ENCODE peak calls at places on chromosomes 6 and 20, in seven cellular contexts. N is sigmoid colon, M is AG10803, U is A673, Q is fibroblast of the aortic adventitia, G is adrenal gland, Y is endothelial cell. L is an unnamed sample.

GRCh38 chr6:99521557-99522286 is 6.5 kb upstream of the USP45 start:
- DNase-seq in G (no peak), M (peak), N (peak), Y (no peak), U (peak), Q (peak), L (no peak)

GRCh38 chr6:83844170-83844569 is 9.0 kb upstream of the RIPPLY2 start:
- DNase-seq in N (no peak), Y (no peak), M (no peak), Q (no peak), U (no peak), G (no peak), L (no peak)

GRCh38 chr20:5722927-5723326 is 27.3 kb upstream of the SHLD1 start:
- DNase-seq in Q (no peak), U (no peak), N (no peak), M (no peak), Y (no peak), G (no peak), L (no peak)

GRCh38 chr6:45724511-45724910 is 291.1 kb downstream of the CLIC5 start:
- DNase-seq in Y (no peak), M (peak), G (peak), Q (peak), U (peak), N (no peak), L (no peak)

GRCh38 chr6:52966101-52966500 is 29.0 kb downstream of the GSTA4 start:
- DNase-seq in N (no peak), Q (no peak), G (no peak), Y (no peak), M (no peak), U (no peak), L (no peak)

GRCh38 chr6:153167026-153167891 is 36.2 kb upstream of the RGS17 start:
- DNase-seq in M (peak), Q (peak), U (peak), G (no peak), Y (no peak), N (no peak), L (no peak)

GRCh38 chr6:154229796-154230195 is 126.8 kb downstream of the IPCEF1 start:
- DNase-seq in Q (no peak), G (no peak), U (no peak), N (no peak), M (no peak), Y (no peak), L (no peak)

GRCh38 chr6:7631466-7631865 is 41.5 kb downstream of the SNRNP48 start:
- DNase-seq in Q (no peak), Y (no peak), U (no peak), N (no peak), M (no peak), G (no peak), L (no peak)

GRCh38 chr6:88459224-88459623 is 293.1 kb upstream of the CNR1 start:
- DNase-seq in Q (no peak), N (no peak), M (no peak), U (no peak), Y (no peak), G (no peak), L (no peak)

GRCh38 chr6:167684276-167685104 is 142.2 kb upstream of the AFDN start:
- DNase-seq in Q (no peak), U (no peak), Y (no peak), N (no peak), G (no peak), M (no peak), L (no peak)

GRCh38 chr6:136011475-136011874 is 160.0 kb downstream of the PDE7B start:
- DNase-seq in G (no peak), Y (no peak), U (no peak), M (peak), Q (peak), N (no peak), L (no peak)

GRCh38 chr6:129140571-129140970 is 257.6 kb downstream of the LAMA2 start:
- DNase-seq in G (no peak), Y (no peak), M (peak), Q (peak), N (peak), U (no peak), L (no peak)

GRCh38 chr6:113122060-113122459 is 735.1 kb upstream of the MARCKS start:
- DNase-seq in N (no peak), Y (peak), M (peak), Q (peak), G (no peak), U (peak), L (no peak)

GRCh38 chr6:161105408-161105807 is 113.8 kb downstream of the MAP3K4 start:
- DNase-seq in G (no peak), Q (no peak), M (no peak), Y (no peak), U (no peak), N (no peak), L (no peak)

GRCh38 chr6:129469070-129469662 is 240.8 kb downstream of the ARHGAP18 start:
- DNase-seq in Q (no peak), Y (no peak), U (peak), G (no peak), M (no peak), N (no peak), L (no peak)

GRCh38 chr20:49858076-49858565 is 45.5 kb downstream of the SLC9A8 start:
- DNase-seq in U (no peak), Y (no peak), N (no peak), M (no peak), G (no peak), Q (peak), L (no peak)

GRCh38 chr20:34922654-34923381 is 32.8 kb downstream of the GSS start:
- DNase-seq in Y (no peak), N (no peak), U (no peak), G (no peak), M (peak), Q (peak), L (no peak)

GRCh38 chr6:14310955-14311354 is 193.4 kb downstream of the CD83 start:
- DNase-seq in U (no peak), Q (peak), M (no peak), G (no peak), Y (no peak), N (no peak), L (no peak)

GRCh38 chr6:129893513-129894098 is 32.5 kb upstream of the TMEM244 start:
- DNase-seq in U (peak), M (peak), Y (no peak), N (no peak), G (no peak), Q (peak), L (no peak)

GRCh38 chr20:31674895-31675827 is 37.4 kb downstream of the COX4I2 start:
- DNase-seq in G (peak), U (peak), Y (peak), Q (peak), N (peak), M (peak), L (no peak)

GRCh38 chr6:141610741-141611140 is 522.0 kb upstream of the GJE1 start:
- DNase-seq in N (no peak), G (no peak), M (peak), Y (no peak), U (peak), Q (peak), L (no peak)

GRCh38 chr6:45074423-45074822 is 253.7 kb upstream of the RUNX2 start:
- DNase-seq in U (no peak), G (no peak), Y (no peak), N (no peak), Q (peak), M (peak), L (no peak)

GRCh38 chr6:42141603-42142117 is 760 bp downstream of the C6orf132 start:
- DNase-seq in N (no peak), M (no peak), Y (no peak), Q (no peak), G (no peak), U (no peak), L (no peak)

GRCh38 chr6:52132326-52132725 is 44.9 kb upstream of the PKHD1 start:
- DNase-seq in M (no peak), Y (no peak), N (no peak), U (no peak), G (no peak), Q (no peak), L (no peak)

GRCh38 chr20:36281785-36282380 is 24.3 kb upstream of the DLGAP4 start:
- DNase-seq in G (no peak), Q (no peak), M (no peak), U (no peak), Y (no peak), N (peak), L (no peak)

GRCh38 chr6:124131259-124131658 is 327.6 kb downstream of the NKAIN2 start:
- DNase-seq in Y (no peak), N (no peak), U (no peak), G (no peak), Q (no peak), M (no peak), L (no peak)

GRCh38 chr20:23143098-23143497 is 57.0 kb upstream of the CD93 start:
- DNase-seq in Y (no peak), Q (peak), N (peak), G (peak), M (peak), U (peak), L (no peak)

GRCh38 chr20:61447950-61448349 is 195.9 kb downstream of the CDH4 start:
- DNase-seq in G (no peak), N (no peak), Q (no peak), U (no peak), Y (no peak), M (no peak), L (no peak)

GRCh38 chr6:137904822-137905617 is 38.0 kb downstream of the TNFAIP3 start:
- DNase-seq in U (no peak), Y (no peak), N (no peak), G (no peak), M (peak), Q (no peak), L (no peak)

GRCh38 chr6:148339766-148340165 is 2.9 kb upstream of the SASH1 start:
- DNase-seq in G (no peak), M (no peak), Y (no peak), N (no peak), Q (no peak), U (no peak), L (no peak)

GRCh38 chr6:83893024-83893423 is 33.5 kb downstream of the CYB5R4 start:
- DNase-seq in N (no peak), Q (no peak), U (no peak), G (no peak), M (no peak), Y (no peak), L (no peak)

GRCh38 chr20:45538209-45538798 is 978 bp downstream of the WFDC6 start:
- DNase-seq in M (no peak), Q (no peak), Y (no peak), N (no peak), G (no peak), U (no peak), L (no peak)

GRCh38 chr6:159939591-159940016 is 29.3 kb upstream of the IGF2R start:
- DNase-seq in G (peak), M (no peak), N (no peak), Q (peak), Y (no peak), U (no peak), L (no peak)
- TF ChIP-seq CTCF in G (no peak), M (no peak), N (no peak), Q (no peak), Y (no peak), U (no peak), L (no peak)

GRCh38 chr6:106300944-106301343 is 24.6 kb downstream of the ATG5 start:
- DNase-seq in U (peak), N (no peak), G (no peak), Q (peak), Y (no peak), M (peak), L (no peak)
- TF ChIP-seq CTCF in U (peak), N (no peak), G (no peak), Q (peak), Y (peak), M (peak), L (peak)

GRCh38 chr6:31053873-31054272 is 43.6 kb downstream of the MUC22 start:
- DNase-seq in N (no peak), M (no peak), Q (no peak), U (peak), Y (no peak), G (no peak), L (no peak)
- TF ChIP-seq CTCF in N (no peak), M (no peak), Q (no peak), U (no peak), Y (no peak), G (no peak), L (no peak)

GRCh38 chr20:10474606-10475184 is 39.6 kb downstream of the SLX4IP start:
- DNase-seq in N (peak), Y (no peak), G (no peak), U (no peak), Q (peak), M (no peak), L (no peak)
- TF ChIP-seq CTCF in N (no peak), Y (no peak), G (no peak), U (no peak), Q (no peak), M (no peak), L (no peak)

GRCh38 chr6:4259391-4259790 is 124.0 kb upstream of the ECI2 start:
- DNase-seq in Y (no peak), U (no peak), M (no peak), N (no peak), G (no peak), Q (no peak), L (no peak)

GRCh38 chr6:4256969-4257368 is 121.6 kb upstream of the ECI2 start:
- DNase-seq in G (no peak), M (no peak), Q (peak), N (no peak), U (no peak), Y (no peak), L (no peak)

GRCh38 chr6:4258733-4259132 is 123.4 kb upstream of the ECI2 start:
- DNase-seq in U (no peak), Q (no peak), G (no peak), Y (no peak), M (no peak), N (no peak), L (no peak)

GRCh38 chr6:4250645-4251044 is 115.3 kb upstream of the ECI2 start:
- DNase-seq in M (no peak), Q (no peak), N (no peak), U (no peak), G (no peak), Y (no peak), L (no peak)

GRCh38 chr6:4253604-4254211 is 118.3 kb upstream of the ECI2 start:
- DNase-seq in G (peak), Y (no peak), U (peak), N (no peak), M (peak), Q (peak), L (no peak)
- TF ChIP-seq CTCF in G (peak), Y (no peak), U (peak), N (no peak), M (peak), Q (peak), L (peak)

DNA sequence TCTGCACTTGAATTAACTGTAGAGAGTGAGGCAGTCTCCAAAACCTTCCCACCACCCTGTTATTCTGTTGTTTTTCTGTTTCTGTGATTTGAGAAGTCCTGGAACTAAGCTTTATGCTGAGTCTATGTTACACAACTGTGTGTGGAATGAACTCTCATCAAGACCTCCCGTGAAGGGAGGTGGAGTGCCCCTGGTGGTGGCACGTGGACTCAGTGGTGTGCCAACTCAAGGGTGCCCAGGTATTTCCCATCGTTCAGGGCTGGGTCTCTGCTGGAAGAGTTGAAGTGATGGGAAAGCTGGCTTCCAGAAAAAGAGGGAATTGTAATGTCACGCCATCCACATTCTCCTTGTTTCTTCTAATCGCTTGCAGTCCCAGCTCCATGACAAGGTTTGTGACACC is 374.2 kb downstream of the SMOC2 start:
- DNase-seq in Y (no peak), N (no peak), M (no peak), Q (no peak), U (peak), G (no peak), L (no peak)
- TF ChIP-seq CTCF in Y (peak), N (no peak), M (no peak), Q (peak), U (peak), G (no peak), L (peak)

GRCh38 chr6:139373928-139374356 is 506 bp downstream of the CITED2 start:
- DNase-seq in Q (no peak), U (no peak), N (no peak), G (no peak), Y (no peak), M (no peak), L (peak)

GRCh38 chr6:139375239-139376053 is 998 bp upstream of the CITED2 start:
- DNase-seq in M (peak), U (peak), N (peak), Q (peak), Y (peak), G (peak), L (peak)

GRCh38 chr6:139373154-139373927 is 1.1 kb downstream of the CITED2 start:
- DNase-seq in Y (peak), M (peak), G (peak), U (peak), Q (peak), N (peak), L (peak)

GRCh38 chr6:139376054-139376355 is 1.6 kb upstream of the CITED2 start:
- DNase-seq in G (no peak), Q (no peak), M (peak), U (no peak), Y (no peak), N (peak), L (no peak)

GRCh38 chr6:139374357-139375238 is at the start of gene CITED2:
- DNase-seq in N (peak), U (peak), Q (peak), M (peak), G (peak), Y (peak), L (peak)
- TF ChIP-seq CTCF in N (no peak), U (no peak), Q (peak), M (peak), G (no peak), Y (peak), L (peak)